ENCODE peak calls at places on chromosome 22, in seven cellular contexts. Z is Karpas-422; J is GM06990; C is effector memory CD4-positive, alpha-beta T cell; T is brain microvascular endothelial cell; D is colonic mucosa; S is transverse colon. V is an unnamed sample.

GRCh38 chr22:23256986-23257888 is 76.9 kb downstream of the BCR start:
- DNase-seq in Z (no peak), J (no peak), C (no peak), T (no peak), D (peak; percentile 74), S (peak; percentile 64), V (no peak)

GRCh38 chr22:39625554-39626537 is 55.3 kb downstream of the CACNA1I start:
- DNase-seq in Z (no peak), J (no peak), C (no peak), T (no peak), D (no peak), S (no peak), V (peak; percentile 86)

GRCh38 chr22:49148895-49149418 is 678.7 kb downstream of the BRD1 start:
- DNase-seq in Z (no peak), J (no peak), C (no peak), T (no peak), D (no peak), S (no peak), V (no peak)

GRCh38 chr22:37910863-37911262 is 4.8 kb downstream of the MICALL1 start:
- DNase-seq in Z (no peak), J (no peak), C (no peak), T (no peak), D (no peak), S (no peak), V (no peak)

GRCh38 chr22:31229402-31230140 is 17.5 kb downstream of the LIMK2 start:
- DNase-seq in Z (no peak), J (no peak), C (no peak), T (no peak), D (peak; percentile 78), S (peak; percentile 78), V (no peak)

GRCh38 chr22:30221121-30221992 is 25.2 kb downstream of the LIF start:
- DNase-seq in Z (no peak), J (peak; percentile 72), C (peak; percentile 46), T (no peak), D (no peak), S (peak; percentile 46), V (no peak)

GRCh38 chr22:44399906-44400762 is 87.4 kb upstream of the SHISAL1 start:
- DNase-seq in Z (no peak), J (no peak), C (no peak), T (no peak), D (no peak), S (peak; percentile 1), V (no peak)

GRCh38 chr22:32202539-32203180 is 2.2 kb downstream of the RFPL2 start:
- DNase-seq in Z (peak; percentile 57), J (no peak), C (no peak), T (peak; percentile 14), D (peak; percentile 71), S (peak; percentile 71), V (peak; percentile 79)

GRCh38 chr22:23012081-23012622 is 58.2 kb upstream of the GNAZ start:
- DNase-seq in Z (no peak), J (no peak), C (no peak), T (no peak), D (no peak), S (no peak), V (no peak)

GRCh38 chr22:18975434-18976196 is 39.5 kb upstream of the PRODH start:
- DNase-seq in Z (no peak), J (no peak), C (no peak), T (no peak), D (no peak), S (no peak), V (no peak)

GRCh38 chr22:48755332-48755949 is 1072.2 kb downstream of the BRD1 start:
- DNase-seq in Z (no peak), J (no peak), C (no peak), T (no peak), D (peak; percentile 12), S (no peak), V (peak; percentile 53)

GRCh38 chr22:44523981-44524759 is 26.1 kb upstream of the RTL6 start:
- DNase-seq in Z (no peak), J (no peak), C (no peak), T (peak; percentile 93), D (peak; percentile 30), S (peak; percentile 44), V (no peak)

GRCh38 chr22:33204408-33204807 is 146.2 kb upstream of the SYN3 start:
- DNase-seq in Z (no peak), J (no peak), C (no peak), T (no peak), D (no peak), S (no peak), V (no peak)

GRCh38 chr22:33918676-33919590 is 1.3 kb downstream of the LARGE1 start:
- DNase-seq in Z (no peak), J (no peak), C (no peak), T (no peak), D (no peak), S (no peak), V (no peak)

DNA sequence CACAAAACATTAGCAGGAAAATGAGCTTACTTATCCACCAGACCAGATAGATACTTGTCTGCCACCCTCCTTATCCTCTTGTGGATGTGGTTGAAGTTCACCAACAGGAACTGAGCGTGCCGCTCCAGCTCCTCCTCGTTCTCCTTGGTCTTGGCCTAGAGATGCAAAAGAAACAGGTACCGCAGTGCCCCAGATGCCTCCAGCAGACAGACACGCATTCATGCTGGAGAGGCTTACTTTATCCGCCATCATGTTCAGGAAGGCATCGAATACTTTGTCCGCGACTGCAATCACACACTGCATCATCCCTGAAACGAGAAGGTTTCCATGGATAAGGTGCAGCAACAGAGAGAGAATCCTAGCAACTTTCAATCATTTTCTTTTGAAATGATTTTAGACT is 21.0 kb upstream of the SERPIND1 start:
- DNase-seq in Z (no peak), J (no peak), C (no peak), T (no peak), D (no peak), S (no peak), V (no peak)
- H3K4me3 ChIP-seq in Z (no peak overlapping the region), J (no peak overlapping the region), C (no peak overlapping the region), T (no peak overlapping the region), D (no peak overlapping the region), S (no peak overlapping the region), V (no peak overlapping the region)

GRCh38 chr22:28232231-28232630 is 313.2 kb upstream of the PITPNB start:
- DNase-seq in Z (no peak), J (no peak), C (no peak), T (no peak), D (no peak), S (no peak), V (peak; percentile 7)

GRCh38 chr22:28229566-28230483 is 310.8 kb upstream of the PITPNB start:
- DNase-seq in Z (no peak), J (no peak), C (no peak), T (peak; percentile 61), D (no peak), S (no peak), V (no peak)

GRCh38 chr22:28237092-28237491 is 318.0 kb upstream of the PITPNB start:
- DNase-seq in Z (no peak), J (no peak), C (no peak), T (peak; percentile 37), D (no peak), S (no peak), V (no peak)

GRCh38 chr22:28230682-28231081 is 311.6 kb upstream of the PITPNB start:
- DNase-seq in Z (no peak), J (no peak), C (no peak), T (no peak), D (no peak), S (no peak), V (no peak)

GRCh38 chr22:28231423-28231822 is 312.4 kb upstream of the PITPNB start:
- DNase-seq in Z (no peak), J (no peak), C (no peak), T (peak; percentile 39), D (no peak), S (no peak), V (peak; percentile 21)
- H3K27me3 ChIP-seq in Z (no peaks in the 10 kb centered on the region), J (no peaks in the 10 kb centered on the region), C (no peaks in the 10 kb centered on the region), T (no peaks in the 10 kb centered on the region), D (no peaks in the 10 kb centered on the region), S (no peaks in the 10 kb centered on the region), V (no peaks in the 10 kb centered on the region)

GRCh38 chr22:21738081-21738480 is 2.5 kb upstream of the YPEL1 start:
- DNase-seq in Z (no peak), J (no peak), C (no peak), T (no peak), D (no peak), S (no peak), V (no peak)
- H3K36me3 ChIP-seq in Z (no peaks in the 10 kb centered on the region), J (no peaks in the 10 kb centered on the region), C (no peaks in the 10 kb centered on the region), T (no peaks in the 10 kb centered on the region), D (no peaks in the 10 kb centered on the region), S (no peaks in the 10 kb centered on the region), V (no peaks in the 10 kb centered on the region)

GRCh38 chr22:43346521-43346929 is 3.4 kb upstream of the SCUBE1 start:
- DNase-seq in Z (peak; percentile 84), J (peak; percentile 38), C (peak; percentile 56), T (peak; percentile 16), D (peak; percentile 65), S (peak; percentile 61), V (peak; percentile 93)

GRCh38 chr22:43345761-43346261 is 2.6 kb upstream of the SCUBE1 start:
- DNase-seq in Z (no peak), J (no peak), C (no peak), T (no peak), D (no peak), S (no peak), V (no peak)

GRCh38 chr22:43345356-43345755 is 2.2 kb upstream of the SCUBE1 start:
- DNase-seq in Z (no peak), J (no peak), C (no peak), T (no peak), D (no peak), S (no peak), V (no peak)

GRCh38 chr22:43351966-43352345 is 8.8 kb upstream of the SCUBE1 start:
- DNase-seq in Z (no peak), J (no peak), C (no peak), T (no peak), D (no peak), S (no peak), V (no peak)

GRCh38 chr22:43349636-43350035 is 6.5 kb upstream of the SCUBE1 start:
- DNase-seq in Z (no peak), J (no peak), C (no peak), T (no peak), D (no peak), S (no peak), V (no peak)
- H3K4me3 ChIP-seq in Z (no peak overlapping the region), J (no peak overlapping the region), C (no peak overlapping the region), T (no peak overlapping the region), D (no peak overlapping the region), S (no peak overlapping the region), V (no peak overlapping the region)

DNA sequence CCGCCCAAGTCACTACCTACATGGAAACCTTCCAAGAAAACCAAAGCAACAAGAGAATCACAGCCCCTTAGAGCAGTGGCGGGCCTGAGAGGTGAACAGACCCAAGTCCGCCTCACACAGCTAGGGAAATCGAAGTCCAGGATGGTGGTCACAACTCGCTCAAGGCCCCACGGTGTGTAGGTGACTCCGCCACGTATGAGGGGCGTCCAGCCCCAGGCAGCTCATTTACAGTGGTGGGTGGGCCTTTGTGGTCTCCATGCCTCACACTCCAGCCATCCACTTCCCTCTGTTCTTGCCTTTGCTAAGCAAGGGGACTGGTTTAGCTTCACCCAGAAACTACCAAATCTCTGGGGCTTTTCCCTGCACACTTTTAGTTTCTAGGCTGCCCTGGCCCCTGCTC is 9.7 kb upstream of the TCF20 start:
- DNase-seq in Z (no peak), J (no peak), C (no peak), T (no peak), D (no peak), S (no peak), V (peak; percentile 34)
- H3K27me3 ChIP-seq in Z (no peaks in the 10 kb centered on the region), J (peaks cover 1% of the 10 kb centered on the region), C (no peaks in the 10 kb centered on the region), T (peaks cover 30% of the 10 kb centered on the region), D (no peaks in the 10 kb centered on the region), S (peaks cover 18% of the 10 kb centered on the region), V (peaks cover 11% of the 10 kb centered on the region)

V was measured in H7.